ENCODE peak calls at places on chromosomes 12 and 14, in ten cellular contexts. One of them, this sample, is unnamed.

GRCh38 chr14:61186341-61186740 is 94.8 kb downstream of the TMEM30B start:
- DNase-seq in suprapubic skin: no peak
- DNase-seq in IMR-90: no peak
- DNase-seq in stomach: no peak
- DNase-seq in gastrocnemius medialis: no peak
- DNase-seq in transverse colon: no peak
- DNase-seq in H54: no peak
- DNase-seq in erythroblast: no peak
- DNase-seq in esophagus squamous epithelium: no peak
- DNase-seq in heart left ventricle: no peak
- DNase-seq in this sample: no peak

GRCh38 chr14:75907722-75908330 is 74.0 kb downstream of the TGFB3 start:
- DNase-seq in suprapubic skin: no peak
- DNase-seq in IMR-90: no peak
- DNase-seq in stomach: no peak
- DNase-seq in gastrocnemius medialis: peak
- DNase-seq in transverse colon: no peak
- DNase-seq in H54: no peak
- DNase-seq in erythroblast: no peak
- DNase-seq in esophagus squamous epithelium: no peak
- DNase-seq in heart left ventricle: no peak
- DNase-seq in this sample: no peak

GRCh38 chr12:87120440-87120839 is 864.2 kb upstream of the MGAT4C start:
- DNase-seq in suprapubic skin: no peak
- DNase-seq in IMR-90: peak
- DNase-seq in stomach: no peak
- DNase-seq in gastrocnemius medialis: no peak
- DNase-seq in transverse colon: no peak
- DNase-seq in H54: no peak
- DNase-seq in erythroblast: no peak
- DNase-seq in esophagus squamous epithelium: no peak
- DNase-seq in heart left ventricle: no peak
- DNase-seq in this sample: no peak

GRCh38 chr14:78403278-78403815 is 233.2 kb downstream of the NRXN3 start:
- DNase-seq in suprapubic skin: no peak
- DNase-seq in IMR-90: no peak
- DNase-seq in stomach: no peak
- DNase-seq in gastrocnemius medialis: no peak
- DNase-seq in transverse colon: no peak
- DNase-seq in H54: no peak
- DNase-seq in erythroblast: no peak
- DNase-seq in esophagus squamous epithelium: no peak
- DNase-seq in heart left ventricle: no peak
- DNase-seq in this sample: no peak

GRCh38 chr12:26938660-26939185 is 453 bp downstream of the FGFR1OP2 start:
- DNase-seq in suprapubic skin: no peak
- DNase-seq in IMR-90: no peak
- DNase-seq in stomach: peak
- DNase-seq in gastrocnemius medialis: no peak
- DNase-seq in transverse colon: no peak
- DNase-seq in H54: peak
- DNase-seq in erythroblast: no peak
- DNase-seq in esophagus squamous epithelium: no peak
- DNase-seq in heart left ventricle: peak
- DNase-seq in this sample: no peak

GRCh38 chr12:11040162-11040561 is 9.0 kb upstream of the TAS2R31 start:
- DNase-seq in suprapubic skin: no peak
- DNase-seq in IMR-90: peak
- DNase-seq in stomach: no peak
- DNase-seq in gastrocnemius medialis: no peak
- DNase-seq in transverse colon: no peak
- DNase-seq in H54: no peak
- DNase-seq in erythroblast: no peak
- DNase-seq in esophagus squamous epithelium: no peak
- DNase-seq in heart left ventricle: no peak
- DNase-seq in this sample: no peak

GRCh38 chr12:74111688-74112360 is 425.8 kb upstream of the ATXN7L3B start:
- DNase-seq in suprapubic skin: no peak
- DNase-seq in IMR-90: no peak
- DNase-seq in stomach: no peak
- DNase-seq in gastrocnemius medialis: no peak
- DNase-seq in transverse colon: no peak
- DNase-seq in H54: no peak
- DNase-seq in erythroblast: peak
- DNase-seq in esophagus squamous epithelium: no peak
- DNase-seq in heart left ventricle: no peak
- DNase-seq in this sample: no peak

GRCh38 chr12:47249719-47250506 is 170.2 kb upstream of the AMIGO2 start:
- DNase-seq in suprapubic skin: no peak
- DNase-seq in IMR-90: no peak
- DNase-seq in stomach: no peak
- DNase-seq in gastrocnemius medialis: no peak
- DNase-seq in transverse colon: no peak
- DNase-seq in H54: no peak
- DNase-seq in erythroblast: peak
- DNase-seq in esophagus squamous epithelium: no peak
- DNase-seq in heart left ventricle: no peak
- DNase-seq in this sample: no peak

GRCh38 chr12:27486986-27487385 is 37.0 kb upstream of the PPFIBP1 start:
- DNase-seq in suprapubic skin: no peak
- DNase-seq in IMR-90: peak
- DNase-seq in stomach: no peak
- DNase-seq in gastrocnemius medialis: no peak
- DNase-seq in transverse colon: no peak
- DNase-seq in H54: no peak
- DNase-seq in erythroblast: no peak
- DNase-seq in esophagus squamous epithelium: no peak
- DNase-seq in heart left ventricle: no peak
- DNase-seq in this sample: no peak

GRCh38 chr12:42213023-42213422 is 25.0 kb downstream of the YAF2 start:
- DNase-seq in suprapubic skin: no peak
- DNase-seq in IMR-90: peak
- DNase-seq in stomach: no peak
- DNase-seq in gastrocnemius medialis: peak
- DNase-seq in transverse colon: peak
- DNase-seq in H54: no peak
- DNase-seq in erythroblast: no peak
- DNase-seq in esophagus squamous epithelium: no peak
- DNase-seq in heart left ventricle: no peak
- DNase-seq in this sample: no peak

GRCh38 chr14:90924618-90925345 is 108.6 kb upstream of the TTC7B start:
- DNase-seq in suprapubic skin: no peak
- DNase-seq in IMR-90: peak
- DNase-seq in stomach: peak
- DNase-seq in gastrocnemius medialis: no peak
- DNase-seq in transverse colon: no peak
- DNase-seq in H54: no peak
- DNase-seq in erythroblast: no peak
- DNase-seq in esophagus squamous epithelium: no peak
- DNase-seq in heart left ventricle: no peak
- DNase-seq in this sample: no peak

GRCh38 chr12:49051777-49052438 is 8.7 kb downstream of the KMT2D start:
- DNase-seq in suprapubic skin: no peak
- DNase-seq in IMR-90: no peak
- DNase-seq in stomach: no peak
- DNase-seq in gastrocnemius medialis: no peak
- DNase-seq in transverse colon: no peak
- DNase-seq in H54: no peak
- DNase-seq in erythroblast: no peak
- DNase-seq in esophagus squamous epithelium: no peak
- DNase-seq in heart left ventricle: no peak
- DNase-seq in this sample: no peak

GRCh38 chr12:14774944-14775651 is 28.2 kb downstream of the WBP11 start:
- DNase-seq in suprapubic skin: peak
- DNase-seq in IMR-90: peak
- DNase-seq in stomach: peak
- DNase-seq in gastrocnemius medialis: peak
- DNase-seq in transverse colon: peak
- DNase-seq in H54: no peak
- DNase-seq in erythroblast: peak
- DNase-seq in esophagus squamous epithelium: no peak
- DNase-seq in heart left ventricle: peak
- DNase-seq in this sample: peak

GRCh38 chr12:47080725-47081502 is 1.2 kb upstream of the AMIGO2 start:
- DNase-seq in suprapubic skin: peak
- DNase-seq in IMR-90: peak
- DNase-seq in stomach: peak
- DNase-seq in gastrocnemius medialis: peak
- DNase-seq in transverse colon: peak
- DNase-seq in H54: peak
- DNase-seq in erythroblast: peak
- DNase-seq in esophagus squamous epithelium: no peak
- DNase-seq in heart left ventricle: peak
- DNase-seq in this sample: peak

GRCh38 chr12:59698599-59698998 is 102.8 kb downstream of the SLC16A7 start:
- DNase-seq in suprapubic skin: no peak
- DNase-seq in IMR-90: peak
- DNase-seq in stomach: no peak
- DNase-seq in gastrocnemius medialis: no peak
- DNase-seq in transverse colon: no peak
- DNase-seq in H54: no peak
- DNase-seq in erythroblast: no peak
- DNase-seq in esophagus squamous epithelium: no peak
- DNase-seq in heart left ventricle: no peak
- DNase-seq in this sample: no peak

GRCh38 chr12:66132408-66132807 is 1.9 kb upstream of the LLPH start:
- DNase-seq in suprapubic skin: no peak
- DNase-seq in IMR-90: peak
- DNase-seq in stomach: no peak
- DNase-seq in gastrocnemius medialis: no peak
- DNase-seq in transverse colon: no peak
- DNase-seq in H54: peak
- DNase-seq in erythroblast: no peak
- DNase-seq in esophagus squamous epithelium: no peak
- DNase-seq in heart left ventricle: no peak
- DNase-seq in this sample: no peak

DNA sequence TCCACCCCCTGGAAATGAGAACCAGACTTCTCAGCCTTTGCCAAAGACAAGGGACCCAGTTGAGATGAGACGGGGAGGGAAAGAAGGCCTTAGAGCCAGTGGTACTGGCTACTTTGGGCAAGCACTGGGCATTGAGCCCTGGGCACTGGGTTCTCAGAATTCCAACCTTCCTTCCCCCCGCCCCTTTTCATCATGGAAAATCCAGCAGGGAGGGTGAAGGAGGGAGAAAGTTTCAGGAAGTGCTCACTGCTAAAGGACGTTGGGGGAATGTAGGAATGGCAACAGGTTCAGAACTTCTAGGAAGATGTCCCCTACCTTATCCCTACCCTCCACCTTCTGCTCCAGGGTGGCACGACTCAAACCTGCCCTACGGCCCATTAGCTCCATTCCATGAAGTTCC is 4.2 kb upstream of the TNS2 start:
- DNase-seq in suprapubic skin: no peak
- DNase-seq in IMR-90: no peak
- DNase-seq in stomach: no peak
- DNase-seq in gastrocnemius medialis: peak
- DNase-seq in transverse colon: no peak
- DNase-seq in H54: no peak
- DNase-seq in erythroblast: no peak
- DNase-seq in esophagus squamous epithelium: no peak
- DNase-seq in heart left ventricle: no peak
- DNase-seq in this sample: peak
- TF ChIP-seq POLR2A in suprapubic skin: no peak
- TF ChIP-seq POLR2A in IMR-90: no peak
- TF ChIP-seq POLR2A in stomach: no peak
- TF ChIP-seq POLR2A in gastrocnemius medialis: no peak
- TF ChIP-seq POLR2A in transverse colon: no peak
- TF ChIP-seq POLR2A in H54: no peak
- TF ChIP-seq POLR2A in erythroblast: no peak
- TF ChIP-seq POLR2A in esophagus squamous epithelium: no peak
- TF ChIP-seq POLR2A in heart left ventricle: no peak
- TF ChIP-seq POLR2A in this sample: no peak

GRCh38 chr12:108338915-108339657 is at the start of gene CMKLR1:
- DNase-seq in suprapubic skin: peak
- DNase-seq in IMR-90: no peak
- DNase-seq in stomach: no peak
- DNase-seq in gastrocnemius medialis: peak
- DNase-seq in transverse colon: peak
- DNase-seq in H54: no peak
- DNase-seq in erythroblast: peak
- DNase-seq in esophagus squamous epithelium: no peak
- DNase-seq in heart left ventricle: peak
- DNase-seq in this sample: peak
- TF ChIP-seq POLR2A in suprapubic skin: no peak
- TF ChIP-seq POLR2A in IMR-90: no peak
- TF ChIP-seq POLR2A in stomach: no peak
- TF ChIP-seq POLR2A in gastrocnemius medialis: no peak
- TF ChIP-seq POLR2A in transverse colon: peak
- TF ChIP-seq POLR2A in H54: no peak
- TF ChIP-seq POLR2A in erythroblast: no peak
- TF ChIP-seq POLR2A in esophagus squamous epithelium: no peak
- TF ChIP-seq POLR2A in heart left ventricle: no peak
- TF ChIP-seq POLR2A in this sample: no peak

DNA sequence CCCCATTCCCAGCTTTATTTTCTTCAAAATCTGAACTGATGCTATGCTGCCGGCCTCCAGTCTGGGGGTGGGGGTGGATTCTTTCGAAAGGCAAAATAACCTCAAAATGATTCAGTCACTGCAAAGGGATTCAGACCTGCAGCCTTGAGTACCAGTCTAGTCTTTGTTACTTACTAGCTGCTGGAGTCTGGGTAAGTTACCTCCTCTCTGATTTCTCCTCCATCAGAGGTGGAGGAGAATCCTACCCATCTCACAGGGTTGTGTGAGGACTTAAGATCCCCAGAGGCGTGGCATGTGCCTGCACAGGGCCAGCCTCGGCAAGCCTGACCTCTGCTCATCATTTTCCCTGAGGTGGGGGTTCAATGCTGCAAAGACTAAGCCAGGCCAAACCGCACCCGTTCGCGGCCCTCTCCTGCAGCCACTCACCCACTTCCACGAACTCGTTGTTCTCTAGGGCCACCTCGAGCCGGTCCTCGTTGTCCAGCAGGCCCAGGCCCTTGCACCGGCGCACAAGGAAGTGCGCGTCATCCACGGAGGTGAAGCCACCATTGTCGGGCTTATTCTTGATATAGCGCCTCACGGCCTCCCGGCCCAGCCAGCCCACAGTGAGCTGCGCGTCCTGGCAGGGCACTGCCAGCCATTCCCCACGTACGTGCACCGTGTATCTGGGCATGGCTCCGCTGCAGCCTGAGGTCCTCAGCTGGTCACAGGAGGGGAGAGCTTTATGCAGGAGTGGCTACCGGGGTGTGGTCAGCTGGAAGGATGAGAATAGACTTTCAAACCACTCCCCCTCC is 709 bp downstream of the HAL start:
- DNase-seq in suprapubic skin: no peak
- DNase-seq in IMR-90: no peak
- DNase-seq in stomach: no peak
- DNase-seq in gastrocnemius medialis: no peak
- DNase-seq in transverse colon: no peak
- DNase-seq in H54: no peak
- DNase-seq in erythroblast: no peak
- DNase-seq in esophagus squamous epithelium: no peak
- DNase-seq in heart left ventricle: no peak
- DNase-seq in this sample: no peak
- TF ChIP-seq POLR2A in suprapubic skin: no peak
- TF ChIP-seq POLR2A in IMR-90: no peak
- TF ChIP-seq POLR2A in stomach: no peak
- TF ChIP-seq POLR2A in gastrocnemius medialis: no peak
- TF ChIP-seq POLR2A in transverse colon: no peak
- TF ChIP-seq POLR2A in H54: no peak
- TF ChIP-seq POLR2A in erythroblast: no peak
- TF ChIP-seq POLR2A in esophagus squamous epithelium: no peak
- TF ChIP-seq POLR2A in heart left ventricle: no peak
- TF ChIP-seq POLR2A in this sample: no peak

GRCh38 chr14:50061664-50062437 is 54.5 kb downstream of the VCPKMT start:
- DNase-seq in suprapubic skin: no peak
- DNase-seq in IMR-90: peak
- DNase-seq in stomach: peak
- DNase-seq in gastrocnemius medialis: peak
- DNase-seq in transverse colon: peak
- DNase-seq in H54: peak
- DNase-seq in erythroblast: no peak
- DNase-seq in esophagus squamous epithelium: peak
- DNase-seq in heart left ventricle: peak
- DNase-seq in this sample: peak
- TF ChIP-seq POLR2A in suprapubic skin: no peak
- TF ChIP-seq POLR2A in IMR-90: no peak
- TF ChIP-seq POLR2A in stomach: no peak
- TF ChIP-seq POLR2A in gastrocnemius medialis: no peak
- TF ChIP-seq POLR2A in transverse colon: peak
- TF ChIP-seq POLR2A in H54: peak
- TF ChIP-seq POLR2A in erythroblast: no peak
- TF ChIP-seq POLR2A in esophagus squamous epithelium: no peak
- TF ChIP-seq POLR2A in heart left ventricle: no peak
- TF ChIP-seq POLR2A in this sample: no peak